ENCODE peak calls at places on chromosomes 5 and 9, in nine cellular contexts. C is K562, R is esophagus squamous epithelium, I is HepG2, X is astrocyte, K is cardiac muscle cell, V is heart left ventricle, H is fibroblast of lung, S is gastrocnemius medialis. M is an unnamed sample.

GRCh38 chr9:81767921-81768320 is 78.6 kb upstream of the TLE1 start:
- DNase-seq in C (no peak), R (no peak), I (no peak), X (no peak), K (no peak), V (no peak), H (no peak), S (no peak), M (no peak)

GRCh38 chr9:79026311-79026710 is 545.5 kb upstream of the TLE4 start:
- DNase-seq in C (no peak), R (no peak), I (no peak), X (no peak), K (no peak), V (no peak), H (no peak), S (no peak), M (no peak)

GRCh38 chr5:81817086-81817485 is 66.2 kb upstream of the SSBP2 start:
- DNase-seq in C (no peak), R (no peak), I (no peak), X (no peak), K (no peak), V (no peak), H (no peak), S (no peak), M (no peak)

GRCh38 chr5:64213568-64213967 is 47.9 kb downstream of the RNF180 start:
- DNase-seq in C (no peak), R (no peak), I (no peak), X (no peak), K (peak), V (no peak), H (no peak), S (no peak), M (no peak)

GRCh38 chr5:71587709-71588532 is 781 bp downstream of the MCCC2 start:
- DNase-seq in C (peak), R (no peak), I (peak), X (no peak), K (no peak), V (no peak), H (peak), S (no peak), M (no peak)

GRCh38 chr5:127486471-127486870 is 31.0 kb upstream of the PRRC1 start:
- DNase-seq in C (no peak), R (no peak), I (no peak), X (no peak), K (no peak), V (no peak), H (no peak), S (no peak), M (no peak)

GRCh38 chr5:123964916-123965315 is 452.9 kb downstream of the CSNK1G3 start:
- DNase-seq in C (no peak), R (no peak), I (no peak), X (peak), K (no peak), V (no peak), H (no peak), S (no peak), M (no peak)

GRCh38 chr5:161966544-161966943 is 101.0 kb upstream of the GABRG2 start:
- DNase-seq in C (no peak), R (no peak), I (peak), X (no peak), K (peak), V (no peak), H (no peak), S (no peak), M (no peak)

GRCh38 chr5:92369587-92369986 is 986.5 kb upstream of the ARRDC3 start:
- DNase-seq in C (no peak), R (no peak), I (no peak), X (no peak), K (no peak), V (no peak), H (no peak), S (no peak), M (no peak)

GRCh38 chr9:130711469-130711868 is 17.9 kb downstream of the EXOSC2 start:
- DNase-seq in C (no peak), R (no peak), I (no peak), X (no peak), K (no peak), V (no peak), H (no peak), S (no peak), M (no peak)

GRCh38 chr5:104179057-104179456 is 616.5 kb upstream of the NUDT12 start:
- DNase-seq in C (peak), R (no peak), I (peak), X (peak), K (peak), V (no peak), H (peak), S (no peak), M (peak)

GRCh38 chr5:1319436-1320343 is 24.8 kb upstream of the TERT start:
- DNase-seq in C (no peak), R (no peak), I (no peak), X (no peak), K (no peak), V (no peak), H (no peak), S (no peak), M (no peak)

GRCh38 chr5:34017254-34017653 is 9.4 kb upstream of the AMACR start:
- DNase-seq in C (no peak), R (no peak), I (no peak), X (no peak), K (no peak), V (no peak), H (no peak), S (no peak), M (no peak)

GRCh38 chr5:38780950-38781349 is 64.9 kb upstream of the OSMR start:
- DNase-seq in C (no peak), R (no peak), I (no peak), X (peak), K (peak), V (peak), H (peak), S (peak), M (peak)

GRCh38 chr9:35555246-35555701 is 49.8 kb upstream of the TESK1 start:
- DNase-seq in C (no peak), R (no peak), I (no peak), X (no peak), K (no peak), V (no peak), H (no peak), S (no peak), M (no peak)

GRCh38 chr5:149262315-149262714 is 9.3 kb upstream of the AFAP1L1 start:
- DNase-seq in C (no peak), R (no peak), I (no peak), X (no peak), K (no peak), V (no peak), H (no peak), S (no peak), M (no peak)

GRCh38 chr5:142097681-142098080 is 10.9 kb upstream of the NDFIP1 start:
- DNase-seq in C (no peak), R (no peak), I (no peak), X (no peak), K (no peak), V (no peak), H (no peak), S (no peak), M (no peak)

GRCh38 chr9:97412628-97413382 is 909 bp downstream of the TDRD7 start:
- DNase-seq in C (no peak), R (no peak), I (no peak), X (no peak), K (no peak), V (no peak), H (peak), S (no peak), M (no peak)

GRCh38 chr9:108469654-108470053 is 386.1 kb downstream of the ACTL7B start:
- DNase-seq in C (no peak), R (no peak), I (no peak), X (peak), K (no peak), V (no peak), H (peak), S (no peak), M (peak)

GRCh38 chr5:166062719-166063118 is 2228.7 kb upstream of the WWC1 start:
- DNase-seq in C (no peak), R (no peak), I (no peak), X (no peak), K (no peak), V (no peak), H (no peak), S (no peak), M (no peak)

GRCh38 chr5:150434502-150434901 is 15.0 kb downstream of the RPS14 start:
- DNase-seq in C (no peak), R (no peak), I (peak), X (peak), K (no peak), V (no peak), H (peak), S (no peak), M (peak)

GRCh38 chr5:14120176-14120575 is 23.0 kb upstream of the TRIO start:
- DNase-seq in C (no peak), R (no peak), I (no peak), X (no peak), K (no peak), V (no peak), H (no peak), S (no peak), M (no peak)

GRCh38 chr5:33827885-33828284 is 63.9 kb downstream of the ADAMTS12 start:
- DNase-seq in C (no peak), R (no peak), I (no peak), X (peak), K (no peak), V (no peak), H (no peak), S (no peak), M (no peak)

GRCh38 chr9:129160712-129161533 is 17.1 kb downstream of the IER5L start:
- DNase-seq in C (no peak), R (no peak), I (no peak), X (peak), K (no peak), V (no peak), H (peak), S (no peak), M (peak)

GRCh38 chr9:129988607-129989361 is 54.2 kb downstream of the FNBP1 start:
- DNase-seq in C (no peak), R (no peak), I (no peak), X (no peak), K (no peak), V (no peak), H (no peak), S (no peak), M (no peak)

GRCh38 chr5:65364907-65365306 is 116.8 kb downstream of the ADAMTS6 start:
- DNase-seq in C (no peak), R (no peak), I (peak), X (peak), K (no peak), V (no peak), H (peak), S (no peak), M (peak)

GRCh38 chr9:129694265-129694664 is 28.8 kb downstream of the PRRX2 start:
- DNase-seq in C (no peak), R (no peak), I (no peak), X (no peak), K (no peak), V (no peak), H (no peak), S (no peak), M (no peak)

GRCh38 chr5:17374157-17374556 is 123.9 kb upstream of the TAF11L2 start:
- DNase-seq in C (no peak), R (no peak), I (no peak), X (peak), K (no peak), V (no peak), H (no peak), S (no peak), M (peak)

GRCh38 chr9:131618785-131619184 is 73.5 kb downstream of the PRRT1B start:
- DNase-seq in C (no peak), R (no peak), I (no peak), X (no peak), K (no peak), V (no peak), H (no peak), S (no peak), M (no peak)

GRCh38 chr9:134205636-134206316 is 41.4 kb upstream of the RNU6ATAC start:
- DNase-seq in C (peak), R (no peak), I (no peak), X (peak), K (no peak), V (peak), H (no peak), S (peak), M (no peak)

DNA sequence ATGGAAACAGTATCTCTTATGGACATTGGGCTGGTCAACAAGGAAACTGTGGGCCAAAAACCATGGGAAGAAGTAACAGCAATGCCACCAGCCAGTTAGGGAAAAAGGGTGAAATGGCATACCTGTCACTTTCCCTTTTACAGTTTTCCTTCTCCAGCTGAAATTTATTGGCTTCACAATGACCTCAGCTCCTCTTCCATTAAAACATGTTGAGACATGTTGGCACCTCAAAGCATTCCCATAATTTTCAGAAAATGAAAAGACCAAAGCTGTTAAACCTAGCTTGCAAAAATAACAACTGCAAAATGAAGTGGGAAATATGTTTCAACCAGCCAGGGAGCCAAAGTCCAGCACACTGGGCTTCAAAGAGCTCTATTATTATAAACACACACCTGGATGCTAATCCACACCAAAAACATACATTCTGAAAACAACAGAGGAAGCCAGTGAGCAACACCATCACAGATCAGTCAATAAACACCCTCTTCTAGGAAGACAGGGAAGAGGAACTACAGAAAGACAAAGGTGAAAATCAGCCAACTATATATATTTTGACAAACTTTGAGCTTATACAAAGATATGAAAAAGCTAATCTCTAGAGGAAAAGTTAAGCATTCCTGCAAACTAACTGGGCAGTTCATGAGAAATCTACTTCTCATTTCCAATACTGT is 78.4 kb upstream of the PTGER4 start:
- DNase-seq in C (no peak), R (no peak), I (no peak), X (no peak), K (no peak), V (no peak), H (no peak), S (no peak), M (no peak)
- H3K27ac ChIP-seq in C (no peak), R (no peak), I (no peak), X (no peak), K (no peak), V (no peak), H (no peak), S (no peak), M (no peak)

DNA sequence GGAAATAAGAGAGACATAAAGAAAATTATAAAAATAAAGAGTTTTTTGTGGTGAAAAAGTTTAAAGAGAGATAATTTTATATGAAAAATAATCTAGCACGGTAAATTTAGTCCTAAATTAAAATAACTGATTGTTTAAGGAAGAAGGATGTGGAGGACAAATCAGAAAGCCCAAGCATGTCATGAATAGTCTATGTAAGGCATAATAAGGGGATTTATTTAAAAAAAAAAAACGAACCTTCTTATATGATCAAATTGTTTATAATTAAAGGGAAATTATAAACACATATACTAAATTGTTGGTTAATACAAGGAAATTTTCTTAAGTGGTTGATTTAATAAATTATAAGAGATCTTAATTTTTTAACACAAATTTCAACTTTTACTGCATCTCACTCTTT is 551.8 kb upstream of the TYRP1 start:
- DNase-seq in C (no peak), R (no peak), I (no peak), X (no peak), K (no peak), V (no peak), H (no peak), S (no peak), M (no peak)
- TF ChIP-seq CTCF in C (no peak), R (no peak), I (no peak), X (no peak), K (no peak), V (no peak), H (no peak), S (no peak), M (no peak)

DNA sequence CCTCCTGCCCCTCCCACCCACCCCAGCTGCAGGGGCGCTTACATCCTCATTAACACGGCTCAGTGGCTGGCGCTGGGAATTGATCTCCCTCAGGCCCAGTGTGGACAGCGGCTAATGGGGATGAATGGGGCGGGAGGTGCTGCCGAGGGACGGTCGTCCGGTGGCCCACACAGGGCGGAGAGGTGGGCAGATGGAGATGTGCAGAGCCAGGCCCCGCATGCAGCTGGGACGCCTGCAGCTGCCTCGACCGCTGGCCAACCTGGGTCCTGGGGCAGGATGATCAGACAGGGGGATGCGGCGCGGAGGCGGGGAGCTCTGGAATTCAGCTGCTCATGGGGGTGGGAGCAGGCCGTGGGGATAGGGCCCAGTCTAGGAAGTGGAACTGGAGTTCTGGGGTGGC is 17.6 kb downstream of the TSPAN17 start:
- DNase-seq in C (no peak), R (no peak), I (no peak), X (no peak), K (no peak), V (no peak), H (no peak), S (no peak), M (no peak)
- H3K4me3 ChIP-seq in C (no peak), R (no peak), I (no peak), X (no peak), K (no peak), V (no peak), H (no peak), S (no peak), M (no peak)

DNA sequence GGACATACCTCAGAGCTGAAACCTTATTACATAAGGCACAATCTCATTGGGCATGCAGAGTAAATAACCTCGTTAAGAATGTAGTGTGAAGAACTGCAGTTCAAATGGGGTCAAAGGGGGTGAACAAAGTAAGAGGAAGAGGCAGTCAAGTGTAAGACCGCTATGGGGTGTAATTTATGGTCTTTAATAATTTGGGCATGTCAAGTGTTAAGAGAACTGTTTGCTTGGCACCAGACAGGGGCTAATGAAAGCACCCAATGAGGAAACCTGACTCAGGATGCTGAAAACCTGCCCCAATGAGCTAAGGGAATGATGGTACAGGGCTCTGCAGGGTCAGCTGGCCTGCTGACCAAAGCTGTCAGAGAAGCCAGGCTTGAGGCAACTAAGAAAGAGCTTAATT is 368.1 kb downstream of the DTWD2 start:
- DNase-seq in C (no peak), R (no peak), I (no peak), X (no peak), K (no peak), V (no peak), H (no peak), S (no peak), M (no peak)
- H3K27ac ChIP-seq in C (no peak), R (no peak), I (no peak), X (no peak), K (no peak), V (no peak), H (no peak), S (no peak), M (no peak)